ENCODE peak calls at places on chromosomes 6 and 20, in ten cellular contexts. C is neural progenitor cell; P is Ammon's horn; F is cardiac muscle cell; V is stimulated activated CD4-positive, alpha-beta T cell treated with anti-CD3 and anti-CD28 coated beads, Interleukin-2, amount 100 ng/mL, for 48 hours; U is renal cortical epithelial cell; S is activated naive CD4-positive, alpha-beta T cell; H is omental fat pad; J is GM20000; K is RWPE1. R is an unnamed sample.

GRCh38 chr20:36672991-36673390 is 27.0 kb upstream of the SLA2 start:
- DNase-seq in C (no peak), P (no peak), F (no peak), V (no peak), U (no peak), S (no peak), H (no peak), J (no peak), K (no peak), R (no peak)

GRCh38 chr20:539848-540247 is 3.7 kb downstream of the CSNK2A1 start:
- DNase-seq in C (no peak), P (no peak), F (peak), V (no peak), U (peak), S (no peak), H (no peak), J (no peak), K (peak), R (no peak)

GRCh38 chr6:170221052-170221752 is 69.7 kb downstream of the DLL1 start:
- DNase-seq in C (no peak), P (no peak), F (no peak), V (no peak), U (no peak), S (no peak), H (no peak), J (no peak), K (no peak), R (no peak)

GRCh38 chr6:89411269-89412070 is 603 bp downstream of the RRAGD start:
- DNase-seq in C (peak), P (peak), F (peak), V (peak), U (no peak), S (no peak), H (no peak), J (peak), K (no peak), R (no peak)

GRCh38 chr6:105921781-105922180 is 164.4 kb upstream of the PRDM1 start:
- DNase-seq in C (no peak), P (no peak), F (no peak), V (no peak), U (no peak), S (no peak), H (no peak), J (no peak), K (no peak), R (no peak)

GRCh38 chr20:50322703-50323131 is 132.1 kb downstream of the CEBPB start:
- DNase-seq in C (no peak), P (no peak), F (no peak), V (no peak), U (no peak), S (no peak), H (no peak), J (no peak), K (no peak), R (no peak)

GRCh38 chr6:83824831-83825230 is 28.3 kb upstream of the RIPPLY2 start:
- DNase-seq in C (no peak), P (no peak), F (no peak), V (no peak), U (no peak), S (no peak), H (no peak), J (no peak), K (no peak), R (no peak)

GRCh38 chr20:35151739-35152138 is 4.6 kb upstream of the EDEM2 start:
- DNase-seq in C (no peak), P (no peak), F (peak), V (no peak), U (no peak), S (no peak), H (no peak), J (no peak), K (no peak), R (no peak)

GRCh38 chr6:81049425-81050042 is 702.9 kb downstream of the TENT5A start:
- DNase-seq in C (no peak), P (no peak), F (no peak), V (no peak), U (no peak), S (no peak), H (no peak), J (no peak), K (no peak), R (no peak)

GRCh38 chr6:33073431-33073871 is at the start of gene HLA-DPA1:
- DNase-seq in C (no peak), P (peak), F (peak), V (peak), U (peak), S (no peak), H (no peak), J (peak), K (peak), R (no peak)

GRCh38 chr6:133888931-133889556 is at the start of gene TCF21:
- DNase-seq in C (peak), P (no peak), F (peak), V (no peak), U (peak), S (no peak), H (no peak), J (no peak), K (no peak), R (no peak)

GRCh38 chr6:18136260-18136659 is 13.8 kb upstream of the NHLRC1 start:
- DNase-seq in C (no peak), P (no peak), F (no peak), V (no peak), U (no peak), S (no peak), H (no peak), J (no peak), K (no peak), R (no peak)

GRCh38 chr20:37202267-37202943 is 23.1 kb upstream of the MROH8 start:
- DNase-seq in C (peak), P (no peak), F (peak), V (no peak), U (peak), S (no peak), H (no peak), J (no peak), K (peak), R (peak)

GRCh38 chr6:167090171-167090570 is 32.7 kb upstream of the CCR6 start:
- DNase-seq in C (no peak), P (no peak), F (no peak), V (no peak), U (no peak), S (no peak), H (no peak), J (no peak), K (no peak), R (no peak)

GRCh38 chr6:37433657-37434271 is 743 bp downstream of the CMTR1 start:
- DNase-seq in C (peak), P (no peak), F (peak), V (peak), U (peak), S (no peak), H (no peak), J (peak), K (peak), R (no peak)

GRCh38 chr6:137349856-137350830 is 131.0 kb upstream of the IFNGR1 start:
- DNase-seq in C (no peak), P (peak), F (no peak), V (no peak), U (no peak), S (no peak), H (no peak), J (no peak), K (no peak), R (no peak)

GRCh38 chr20:44646641-44647274 is 4.7 kb downstream of the ADA start:
- DNase-seq in C (no peak), P (no peak), F (peak), V (no peak), U (peak), S (no peak), H (no peak), J (peak), K (peak), R (no peak)

GRCh38 chr6:1787894-1788293 is 178.2 kb downstream of the FOXC1 start:
- DNase-seq in C (no peak), P (no peak), F (peak), V (no peak), U (peak), S (no peak), H (no peak), J (no peak), K (peak), R (no peak)

GRCh38 chr20:44716309-44717106 is 1.3 kb downstream of the CCN5 start:
- DNase-seq in C (no peak), P (no peak), F (no peak), V (no peak), U (no peak), S (no peak), H (no peak), J (no peak), K (no peak), R (no peak)

GRCh38 chr6:139588076-139588639 is 213.7 kb upstream of the CITED2 start:
- DNase-seq in C (peak), P (no peak), F (peak), V (no peak), U (peak), S (no peak), H (no peak), J (no peak), K (no peak), R (no peak)

GRCh38 chr6:170584181-170584953 is at the start of gene PDCD2:
- DNase-seq in C (peak), P (peak), F (peak), V (peak), U (peak), S (peak), H (peak), J (peak), K (peak), R (peak)

GRCh38 chr6:136073216-136073615 is 176.9 kb downstream of the MTFR2 start:
- DNase-seq in C (no peak), P (no peak), F (no peak), V (no peak), U (no peak), S (no peak), H (no peak), J (no peak), K (no peak), R (no peak)